ENCODE peak calls at places on chromosome 18, in four cellular contexts. X is effector memory CD4-positive, alpha-beta T cell; H is A549; Y is uterus. U is an unnamed sample.

GRCh38 chr18:13672657-13673056 is 53.7 kb downstream of the FAM210A start:
- DNase-seq in Y (no peak), X (no peak), H (no peak), U (no peak)

GRCh38 chr18:1917141-1917540 is 654.2 kb downstream of the METTL4 start:
- DNase-seq in X (no peak), H (no peak), Y (no peak), U (no peak)

GRCh38 chr18:36386150-36386920 is 88.8 kb downstream of the FHOD3 start:
- DNase-seq in H (no peak), X (no peak), Y (no peak), U (peak; percentile 68)

GRCh38 chr18:76644580-76644979 is 149.5 kb upstream of the ZNF516 start:
- DNase-seq in Y (no peak), H (no peak), X (no peak), U (no peak)

GRCh38 chr18:55585586-55586521 is 2.1 kb downstream of the TCF4 start:
- DNase-seq in H (no peak), X (no peak), Y (no peak), U (no peak)

GRCh38 chr18:65990944-65991708 is 240.3 kb downstream of the CDH7 start:
- DNase-seq in H (no peak), X (no peak), Y (no peak), U (no peak)

GRCh38 chr18:11178951-11179549 is 29.7 kb upstream of the PIEZO2 start:
- DNase-seq in Y (peak; percentile 48), X (no peak), H (no peak), U (no peak)

GRCh38 chr18:46559946-46560670 is 96.9 kb downstream of the LOXHD1 start:
- DNase-seq in H (no peak), X (no peak), Y (no peak), U (no peak)

GRCh38 chr18:35789543-35789942 is 182.9 kb upstream of the RMP24 start:
- DNase-seq in H (no peak), Y (no peak), X (no peak), U (no peak)

GRCh38 chr18:78739115-78739514 is 240.5 kb upstream of the SALL3 start:
- DNase-seq in H (no peak), X (no peak), Y (peak; percentile 1), U (no peak)

GRCh38 chr18:71665131-71665530 is 879.0 kb downstream of the CBLN2 start:
- DNase-seq in H (no peak), X (no peak), Y (no peak), U (no peak)

GRCh38 chr18:34591920-34592444 is 118.1 kb upstream of the DTNA start:
- DNase-seq in H (no peak), X (no peak), Y (no peak), U (no peak)

GRCh38 chr18:75070625-75071483 is 138.1 kb downstream of the PTGR3 start:
- DNase-seq in H (peak; percentile 25), Y (no peak), X (peak; percentile 48), U (peak; percentile 88)

GRCh38 chr18:75072672-75073371 is 136.1 kb downstream of the PTGR3 start:
- DNase-seq in X (no peak), H (no peak), Y (no peak), U (no peak)

GRCh38 chr18:75070235-75070624 is 138.7 kb downstream of the PTGR3 start:
- DNase-seq in H (no peak), Y (no peak), X (no peak), U (no peak)

GRCh38 chr18:75071866-75072671 is 136.9 kb downstream of the PTGR3 start:
- DNase-seq in X (no peak), H (no peak), Y (no peak), U (no peak)

GRCh38 chr18:75071484-75071785 is 137.5 kb downstream of the PTGR3 start:
- DNase-seq in Y (no peak), X (no peak), H (no peak), U (no peak)
- H3K27ac ChIP-seq in Y (no peak overlapping the region), X (peak overlapping the region; percentile 65), H (peak overlapping the region; percentile 27), U (peak overlapping the region; percentile 73)

DNA sequence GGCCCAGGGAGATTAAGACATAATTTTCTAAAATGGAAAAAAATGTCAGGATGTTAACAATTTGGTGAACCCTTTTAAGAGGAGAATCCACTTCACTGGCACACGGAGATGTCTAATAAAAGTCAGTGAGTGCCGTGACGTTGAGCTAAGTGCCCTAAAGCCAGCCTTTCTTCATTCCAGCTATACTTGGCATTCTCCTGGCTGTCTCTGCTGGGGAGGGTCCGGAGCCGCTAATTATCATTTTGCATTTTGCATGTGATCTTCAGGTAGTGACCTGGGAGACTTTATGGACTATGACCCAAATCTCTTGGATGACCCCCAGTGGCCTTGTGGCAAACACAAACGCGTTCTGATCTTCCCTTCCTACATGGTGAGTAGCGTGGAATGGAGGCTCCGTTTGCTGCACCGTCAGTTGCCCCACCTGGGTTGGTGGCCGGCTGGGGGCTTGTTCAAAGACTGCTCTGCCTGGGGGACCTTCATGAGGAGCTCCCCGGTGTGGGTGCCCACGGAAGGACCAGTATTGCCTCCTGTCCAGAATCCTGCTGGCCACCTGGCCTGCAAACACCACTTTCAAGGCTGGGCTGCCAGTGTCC is 101.7 kb downstream of the CABLES1 start:
- DNase-seq in X (no peak), H (no peak), Y (no peak), U (no peak)
- H3K27ac ChIP-seq in X (no peak overlapping the region), H (no peak overlapping the region), Y (peak overlapping the region; percentile 82), U (no peak overlapping the region)

DNA sequence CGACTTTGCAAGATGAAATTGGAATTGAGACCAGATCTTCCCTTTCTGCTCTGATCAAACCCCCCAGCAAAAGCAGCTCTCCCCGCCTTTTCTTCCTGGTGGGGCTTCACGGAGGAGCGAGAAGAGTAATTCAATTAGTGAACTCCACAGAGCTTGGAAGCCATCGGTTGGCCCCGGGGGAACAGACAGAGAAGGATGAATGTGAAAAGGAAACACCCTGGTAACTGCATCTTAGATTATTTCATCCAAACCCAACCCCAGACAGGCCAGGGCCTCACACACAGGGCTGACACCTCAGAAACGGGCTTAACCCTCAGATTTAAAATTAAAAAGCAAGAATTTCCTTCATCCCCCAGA is 18.3 kb downstream of the SMAD7 start:
- DNase-seq in H (no peak), X (no peak), Y (no peak), U (no peak)
- H3K27ac ChIP-seq in H (peak overlapping the region; percentile 94), X (no peak overlapping the region), Y (peak overlapping the region; percentile 99), U (peak overlapping the region; percentile 99)

GRCh38 chr18:57748770-57749603 is 54.1 kb downstream of the ATP8B1 start:
- DNase-seq in Y (no peak), X (no peak), H (peak; percentile 44), U (no peak)
- H3K27ac ChIP-seq in Y (no peak overlapping the region), X (no peak overlapping the region), H (peak overlapping the region; percentile 96), U (peak overlapping the region; percentile 0)

GRCh38 chr18:12309683-12310198 is 1.7 kb downstream of the TUBB6 start:
- DNase-seq in X (no peak), H (no peak), Y (no peak), U (no peak)
- H3K27ac ChIP-seq in X (no peak overlapping the region), H (peak overlapping the region; percentile 82), Y (peak overlapping the region; percentile 99), U (peak overlapping the region; percentile 97)

GRCh38 chr18:58682429-58683069 is 11.3 kb downstream of the MALT1 start:
- DNase-seq in H (no peak), X (no peak), Y (peak; percentile 25), U (no peak)

GRCh38 chr18:58691256-58691655 is 20.0 kb downstream of the MALT1 start:
- DNase-seq in Y (no peak), X (no peak), H (no peak), U (no peak)

GRCh38 chr18:58692420-58693185 is 21.3 kb downstream of the MALT1 start:
- DNase-seq in Y (no peak), X (no peak), H (no peak), U (no peak)

GRCh38 chr18:58690259-58690658 is 19.0 kb downstream of the MALT1 start:
- DNase-seq in X (no peak), Y (no peak), H (no peak), U (no peak)

GRCh38 chr18:58687871-58688308 is 16.6 kb downstream of the MALT1 start:
- DNase-seq in X (peak; percentile 45), Y (no peak), H (no peak), U (no peak)
- H3K27ac ChIP-seq in X (peak overlapping the region; percentile 68), Y (no peak overlapping the region), H (no peak overlapping the region), U (no peak overlapping the region)

GRCh38 chr18:61992285-61992684 is 99.5 kb upstream of the RNF152 start:
- DNase-seq in X (no peak), H (no peak), Y (no peak), U (no peak)

GRCh38 chr18:61991836-61992235 is 99.0 kb upstream of the RNF152 start:
- DNase-seq in X (no peak), Y (no peak), H (no peak), U (no peak)

GRCh38 chr18:61992923-61993322 is 100.1 kb upstream of the RNF152 start:
- DNase-seq in X (no peak), H (no peak), Y (no peak), U (no peak)

GRCh38 chr18:61989138-61989537 is 96.3 kb upstream of the RNF152 start:
- DNase-seq in Y (no peak), H (no peak), X (no peak), U (no peak)

GRCh38 chr18:61991201-61991600 is 98.4 kb upstream of the RNF152 start:
- DNase-seq in X (no peak), Y (peak; percentile 31), H (no peak), U (no peak)
- H3K27ac ChIP-seq in X (no peak overlapping the region), Y (peak overlapping the region; percentile 60), H (no peak overlapping the region), U (peak overlapping the region; percentile 74)

DNA sequence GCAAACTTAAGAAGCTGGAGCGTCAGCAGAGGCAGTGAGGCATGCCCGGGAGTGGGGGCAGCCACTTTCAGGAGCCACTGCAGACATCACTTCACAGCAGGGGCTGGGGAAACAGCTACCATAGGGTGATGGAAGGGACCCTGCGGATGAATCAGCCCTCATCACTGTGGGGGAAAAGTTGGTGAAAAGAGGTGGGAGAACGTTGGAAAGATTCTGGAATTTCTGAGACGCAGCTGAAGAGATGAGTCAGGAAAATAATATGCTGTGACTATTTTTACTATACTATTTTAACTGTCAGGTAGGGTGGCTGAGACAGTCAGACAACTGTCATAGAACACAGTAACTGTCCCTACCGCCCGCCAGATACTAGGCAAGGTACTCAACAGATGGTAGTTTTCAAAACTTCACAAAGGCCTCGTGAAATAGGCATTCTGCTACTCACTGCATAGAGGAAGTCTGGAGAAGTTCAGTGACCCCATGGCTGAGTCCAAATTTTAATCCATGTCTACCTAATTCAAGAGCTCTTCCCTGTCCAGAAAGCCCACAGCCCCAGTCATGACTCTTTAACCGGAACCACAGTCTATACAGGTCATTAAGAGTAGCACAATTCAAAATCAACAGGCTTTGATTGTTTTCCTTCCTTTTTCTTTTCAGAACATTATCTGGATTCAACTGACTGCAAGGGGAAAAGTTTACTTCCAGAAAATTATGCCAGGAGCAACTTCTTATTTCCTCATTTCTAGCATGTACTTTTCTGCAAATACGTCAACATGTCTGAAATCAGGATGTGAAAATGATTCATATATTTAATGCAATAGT is 39.3 kb upstream of the EPB41L3 start:
- DNase-seq in Y (no peak), H (no peak), X (no peak), U (no peak)
- H3K27ac ChIP-seq in Y (no peak overlapping the region), H (no peak overlapping the region), X (no peak overlapping the region), U (no peak overlapping the region)